ENCODE peak calls at places on chromosomes 1 and 21, in ten cellular contexts. One of them, this sample, is unnamed.

GRCh38 chr1:232634086-232634485 is 4.2 kb upstream of the SIPA1L2 start:
- DNase-seq in HCT116: no peak
- DNase-seq in stomach: peak
- DNase-seq in suprapubic skin: no peak
- DNase-seq in K562: no peak
- DNase-seq in prostate gland: peak
- DNase-seq in upper lobe of left lung: peak
- DNase-seq in GM12891: no peak
- DNase-seq in esophagus muscularis mucosa: no peak
- DNase-seq in breast epithelium: no peak
- DNase-seq in this sample: no peak

GRCh38 chr1:8516793-8517556 is 199.1 kb downstream of the SLC45A1 start:
- DNase-seq in GM12891: no peak
- DNase-seq in HCT116: no peak
- DNase-seq in K562: no peak
- DNase-seq in esophagus muscularis mucosa: no peak
- DNase-seq in breast epithelium: no peak
- DNase-seq in suprapubic skin: no peak
- DNase-seq in stomach: no peak
- DNase-seq in prostate gland: no peak
- DNase-seq in upper lobe of left lung: no peak
- DNase-seq in this sample: no peak

GRCh38 chr1:201302168-201302896 is 19.0 kb downstream of the PKP1 start:
- DNase-seq in stomach: no peak
- DNase-seq in K562: no peak
- DNase-seq in upper lobe of left lung: no peak
- DNase-seq in HCT116: no peak
- DNase-seq in esophagus muscularis mucosa: no peak
- DNase-seq in suprapubic skin: no peak
- DNase-seq in prostate gland: peak
- DNase-seq in breast epithelium: no peak
- DNase-seq in GM12891: no peak
- DNase-seq in this sample: no peak

GRCh38 chr21:45417256-45417950 is 12.4 kb downstream of the COL18A1 start:
- DNase-seq in stomach: no peak
- DNase-seq in suprapubic skin: no peak
- DNase-seq in HCT116: no peak
- DNase-seq in esophagus muscularis mucosa: no peak
- DNase-seq in K562: no peak
- DNase-seq in GM12891: no peak
- DNase-seq in prostate gland: no peak
- DNase-seq in breast epithelium: no peak
- DNase-seq in upper lobe of left lung: no peak
- DNase-seq in this sample: no peak

GRCh38 chr1:16111771-16112557 is 38.5 kb upstream of the FAM131C start:
- DNase-seq in HCT116: no peak
- DNase-seq in GM12891: no peak
- DNase-seq in breast epithelium: no peak
- DNase-seq in stomach: no peak
- DNase-seq in esophagus muscularis mucosa: no peak
- DNase-seq in upper lobe of left lung: no peak
- DNase-seq in suprapubic skin: no peak
- DNase-seq in prostate gland: no peak
- DNase-seq in K562: no peak
- DNase-seq in this sample: no peak

GRCh38 chr1:109904105-109904817 is 6.4 kb upstream of the CSF1 start:
- DNase-seq in breast epithelium: no peak
- DNase-seq in suprapubic skin: no peak
- DNase-seq in upper lobe of left lung: no peak
- DNase-seq in HCT116: no peak
- DNase-seq in prostate gland: no peak
- DNase-seq in K562: no peak
- DNase-seq in stomach: peak
- DNase-seq in GM12891: no peak
- DNase-seq in esophagus muscularis mucosa: no peak
- DNase-seq in this sample: no peak

GRCh38 chr1:230407351-230407750 is 18.8 kb downstream of the PGBD5 start:
- DNase-seq in HCT116: no peak
- DNase-seq in K562: no peak
- DNase-seq in stomach: no peak
- DNase-seq in upper lobe of left lung: no peak
- DNase-seq in suprapubic skin: no peak
- DNase-seq in esophagus muscularis mucosa: no peak
- DNase-seq in prostate gland: no peak
- DNase-seq in GM12891: no peak
- DNase-seq in breast epithelium: no peak
- DNase-seq in this sample: no peak

GRCh38 chr1:223482766-223483165 is 89.6 kb downstream of the CCDC185 start:
- DNase-seq in suprapubic skin: no peak
- DNase-seq in breast epithelium: no peak
- DNase-seq in stomach: no peak
- DNase-seq in K562: no peak
- DNase-seq in upper lobe of left lung: no peak
- DNase-seq in prostate gland: no peak
- DNase-seq in GM12891: no peak
- DNase-seq in HCT116: no peak
- DNase-seq in esophagus muscularis mucosa: no peak
- DNase-seq in this sample: no peak

GRCh38 chr1:25727819-25728286 is 72.1 kb upstream of the SELENON start:
- DNase-seq in K562: no peak
- DNase-seq in GM12891: no peak
- DNase-seq in esophagus muscularis mucosa: peak
- DNase-seq in HCT116: no peak
- DNase-seq in stomach: peak
- DNase-seq in upper lobe of left lung: peak
- DNase-seq in suprapubic skin: no peak
- DNase-seq in breast epithelium: no peak
- DNase-seq in prostate gland: peak
- DNase-seq in this sample: peak

GRCh38 chr1:17615157-17615556 is 75.7 kb downstream of the ARHGEF10L start:
- DNase-seq in HCT116: no peak
- DNase-seq in K562: no peak
- DNase-seq in upper lobe of left lung: no peak
- DNase-seq in GM12891: no peak
- DNase-seq in esophagus muscularis mucosa: no peak
- DNase-seq in breast epithelium: no peak
- DNase-seq in prostate gland: no peak
- DNase-seq in stomach: no peak
- DNase-seq in suprapubic skin: no peak
- DNase-seq in this sample: no peak

GRCh38 chr1:230366504-230366915 is 59.6 kb downstream of the PGBD5 start:
- DNase-seq in breast epithelium: no peak
- DNase-seq in esophagus muscularis mucosa: no peak
- DNase-seq in upper lobe of left lung: no peak
- DNase-seq in stomach: no peak
- DNase-seq in prostate gland: no peak
- DNase-seq in GM12891: no peak
- DNase-seq in K562: no peak
- DNase-seq in HCT116: no peak
- DNase-seq in suprapubic skin: no peak
- DNase-seq in this sample: no peak

GRCh38 chr1:44408181-44409018 is 3.3 kb downstream of the RNF220 start:
- DNase-seq in prostate gland: no peak
- DNase-seq in K562: no peak
- DNase-seq in breast epithelium: no peak
- DNase-seq in HCT116: no peak
- DNase-seq in esophagus muscularis mucosa: no peak
- DNase-seq in suprapubic skin: no peak
- DNase-seq in upper lobe of left lung: no peak
- DNase-seq in stomach: no peak
- DNase-seq in GM12891: no peak
- DNase-seq in this sample: peak

GRCh38 chr1:239505094-239505493 is 118.7 kb downstream of the CHRM3 start:
- DNase-seq in K562: no peak
- DNase-seq in esophagus muscularis mucosa: no peak
- DNase-seq in breast epithelium: no peak
- DNase-seq in prostate gland: no peak
- DNase-seq in HCT116: no peak
- DNase-seq in GM12891: no peak
- DNase-seq in stomach: no peak
- DNase-seq in suprapubic skin: no peak
- DNase-seq in upper lobe of left lung: no peak
- DNase-seq in this sample: no peak

GRCh38 chr1:32606972-32607371 is 43.4 kb downstream of the ZBTB8OS start:
- DNase-seq in GM12891: no peak
- DNase-seq in suprapubic skin: no peak
- DNase-seq in breast epithelium: no peak
- DNase-seq in esophagus muscularis mucosa: no peak
- DNase-seq in K562: no peak
- DNase-seq in stomach: no peak
- DNase-seq in upper lobe of left lung: no peak
- DNase-seq in HCT116: no peak
- DNase-seq in prostate gland: no peak
- DNase-seq in this sample: no peak

GRCh38 chr1:232922475-232922874 is 27.9 kb upstream of the NTPCR start:
- DNase-seq in upper lobe of left lung: no peak
- DNase-seq in prostate gland: no peak
- DNase-seq in esophagus muscularis mucosa: no peak
- DNase-seq in stomach: no peak
- DNase-seq in breast epithelium: no peak
- DNase-seq in suprapubic skin: no peak
- DNase-seq in K562: no peak
- DNase-seq in GM12891: no peak
- DNase-seq in HCT116: no peak
- DNase-seq in this sample: no peak

DNA sequence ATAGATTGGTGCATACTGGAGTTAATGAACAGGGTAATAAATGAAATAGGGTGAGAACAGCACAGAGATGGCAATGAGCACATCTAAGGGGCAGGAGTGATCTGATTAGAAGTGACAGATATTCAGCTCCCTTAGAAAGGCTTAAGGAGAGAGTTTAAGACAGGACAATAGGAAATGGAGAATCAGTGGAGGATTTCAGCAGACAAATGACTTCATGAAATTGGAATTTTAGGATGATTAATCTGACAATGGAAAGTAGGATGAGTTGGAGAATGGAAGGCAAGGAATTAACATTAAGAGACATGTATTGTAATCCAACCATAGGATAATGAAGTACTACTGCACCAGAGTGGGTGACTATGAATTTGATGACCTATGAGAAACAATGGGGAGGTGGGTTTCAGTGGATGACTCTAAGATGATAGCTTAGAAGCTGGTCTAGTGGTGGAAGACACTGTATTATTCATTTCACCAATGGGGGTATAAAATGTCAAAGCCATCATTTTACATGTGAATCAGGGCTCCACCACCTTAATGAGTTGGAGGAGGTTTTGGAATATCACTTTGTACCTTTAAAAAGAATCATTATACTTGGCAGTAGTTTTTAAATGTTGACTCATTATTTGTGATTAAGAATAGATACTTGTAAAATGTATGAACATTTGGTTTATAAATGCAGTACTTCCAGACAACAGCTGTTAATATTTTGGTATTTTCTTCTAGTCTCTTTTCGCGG is 139.1 kb downstream of the PLA2G4A start:
- DNase-seq in breast epithelium: no peak
- DNase-seq in prostate gland: no peak
- DNase-seq in K562: no peak
- DNase-seq in HCT116: no peak
- DNase-seq in suprapubic skin: no peak
- DNase-seq in upper lobe of left lung: no peak
- DNase-seq in stomach: no peak
- DNase-seq in GM12891: no peak
- DNase-seq in esophagus muscularis mucosa: no peak
- DNase-seq in this sample: no peak
- TF ChIP-seq POLR2AphosphoS5 in breast epithelium: no peak
- TF ChIP-seq POLR2AphosphoS5 in prostate gland: no peak
- TF ChIP-seq POLR2AphosphoS5 in K562: no peak
- TF ChIP-seq POLR2AphosphoS5 in HCT116: no peak
- TF ChIP-seq POLR2AphosphoS5 in suprapubic skin: no peak
- TF ChIP-seq POLR2AphosphoS5 in upper lobe of left lung: no peak
- TF ChIP-seq POLR2AphosphoS5 in stomach: no peak
- TF ChIP-seq POLR2AphosphoS5 in GM12891: no peak
- TF ChIP-seq POLR2AphosphoS5 in esophagus muscularis mucosa: no peak
- TF ChIP-seq POLR2AphosphoS5 in this sample: no peak

GRCh38 chr1:154973344-154974085 is 966 bp upstream of the CKS1B start:
- DNase-seq in K562: peak
- DNase-seq in prostate gland: peak
- DNase-seq in suprapubic skin: peak
- DNase-seq in GM12891: peak
- DNase-seq in breast epithelium: peak
- DNase-seq in upper lobe of left lung: peak
- DNase-seq in stomach: peak
- DNase-seq in esophagus muscularis mucosa: peak
- DNase-seq in HCT116: peak
- DNase-seq in this sample: peak
- TF ChIP-seq POLR2AphosphoS5 in K562: peak
- TF ChIP-seq POLR2AphosphoS5 in prostate gland: peak
- TF ChIP-seq POLR2AphosphoS5 in suprapubic skin: no peak
- TF ChIP-seq POLR2AphosphoS5 in GM12891: no peak
- TF ChIP-seq POLR2AphosphoS5 in breast epithelium: peak
- TF ChIP-seq POLR2AphosphoS5 in upper lobe of left lung: peak
- TF ChIP-seq POLR2AphosphoS5 in stomach: peak
- TF ChIP-seq POLR2AphosphoS5 in esophagus muscularis mucosa: no peak
- TF ChIP-seq POLR2AphosphoS5 in HCT116: peak
- TF ChIP-seq POLR2AphosphoS5 in this sample: peak

DNA sequence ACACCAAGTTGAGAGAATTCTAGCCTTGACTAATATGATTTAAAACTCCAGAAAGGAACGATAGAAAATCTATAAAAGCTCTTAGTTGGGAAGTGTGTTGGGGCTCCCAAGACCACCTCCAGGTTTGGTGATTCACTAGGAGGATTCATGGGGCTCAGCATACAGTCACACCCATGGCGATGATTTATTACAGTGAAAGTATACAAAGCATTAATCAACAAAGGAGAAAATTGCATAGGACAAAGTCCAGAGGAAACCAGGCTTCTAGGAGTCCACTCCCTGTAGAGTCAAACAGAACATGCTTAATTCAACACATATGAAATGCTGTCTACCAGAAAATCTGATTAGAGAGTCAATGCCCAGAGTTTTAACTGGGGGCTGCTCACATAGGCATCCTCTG is 4.8 kb downstream of the CDCA8 start:
- DNase-seq in esophagus muscularis mucosa: no peak
- DNase-seq in prostate gland: no peak
- DNase-seq in HCT116: no peak
- DNase-seq in GM12891: no peak
- DNase-seq in stomach: no peak
- DNase-seq in breast epithelium: no peak
- DNase-seq in upper lobe of left lung: no peak
- DNase-seq in K562: no peak
- DNase-seq in suprapubic skin: no peak
- DNase-seq in this sample: no peak
- TF ChIP-seq POLR2AphosphoS5 in esophagus muscularis mucosa: no peak
- TF ChIP-seq POLR2AphosphoS5 in prostate gland: no peak
- TF ChIP-seq POLR2AphosphoS5 in HCT116: no peak
- TF ChIP-seq POLR2AphosphoS5 in GM12891: no peak
- TF ChIP-seq POLR2AphosphoS5 in stomach: no peak
- TF ChIP-seq POLR2AphosphoS5 in breast epithelium: no peak
- TF ChIP-seq POLR2AphosphoS5 in upper lobe of left lung: no peak
- TF ChIP-seq POLR2AphosphoS5 in K562: no peak
- TF ChIP-seq POLR2AphosphoS5 in suprapubic skin: no peak
- TF ChIP-seq POLR2AphosphoS5 in this sample: no peak

DNA sequence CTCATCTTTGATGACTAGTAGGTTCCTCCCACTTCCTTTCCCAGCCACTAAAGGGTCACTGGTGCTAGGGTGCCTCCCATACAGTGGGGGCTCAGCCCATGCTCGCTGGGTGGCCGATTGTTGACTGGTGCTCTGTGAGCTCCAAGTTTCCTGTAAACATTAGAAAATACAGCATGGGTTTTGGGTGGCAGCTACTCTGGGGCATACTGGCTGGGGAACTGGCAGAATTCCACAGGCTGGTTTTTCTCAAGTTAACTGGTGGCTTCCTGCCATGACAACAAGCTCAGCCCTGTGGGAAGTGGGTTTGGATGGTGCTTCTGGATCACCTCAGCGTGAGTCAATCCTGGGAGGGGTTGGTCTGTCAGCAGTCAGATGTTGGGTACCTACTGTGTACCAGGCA is 28.7 kb upstream of the CRNN start:
- DNase-seq in prostate gland: peak
- DNase-seq in esophagus muscularis mucosa: peak
- DNase-seq in breast epithelium: no peak
- DNase-seq in HCT116: no peak
- DNase-seq in upper lobe of left lung: peak
- DNase-seq in suprapubic skin: peak
- DNase-seq in K562: no peak
- DNase-seq in GM12891: no peak
- DNase-seq in stomach: no peak
- DNase-seq in this sample: no peak
- TF ChIP-seq POLR2AphosphoS5 in prostate gland: no peak
- TF ChIP-seq POLR2AphosphoS5 in esophagus muscularis mucosa: no peak
- TF ChIP-seq POLR2AphosphoS5 in breast epithelium: no peak
- TF ChIP-seq POLR2AphosphoS5 in HCT116: no peak
- TF ChIP-seq POLR2AphosphoS5 in upper lobe of left lung: no peak
- TF ChIP-seq POLR2AphosphoS5 in suprapubic skin: no peak
- TF ChIP-seq POLR2AphosphoS5 in K562: no peak
- TF ChIP-seq POLR2AphosphoS5 in GM12891: no peak
- TF ChIP-seq POLR2AphosphoS5 in stomach: no peak
- TF ChIP-seq POLR2AphosphoS5 in this sample: no peak